ENCODE peak calls at places on chromosomes 2 and 18, in six cellular contexts. I is GM12891, G is K562, R is SK-N-SH, T is H1, J is GM12878. U is an unnamed sample.

GRCh38 chr2:223501604-223502003 is 100.6 kb downstream of the SCG2 start:
- DNase-seq in I (no peak), J (no peak), G (no peak), R (no peak), T (no peak), U (no peak)

GRCh38 chr18:8253943-8254342 is 355.3 kb upstream of the RAB12 start:
- DNase-seq in G (no peak), J (no peak), R (peak; percentile 74), T (no peak), I (no peak), U (no peak)

GRCh38 chr2:235303499-235304291 is 190.1 kb upstream of the AGAP1 start:
- DNase-seq in T (peak; percentile 61), I (no peak), J (no peak), G (no peak), R (no peak), U (no peak)

GRCh38 chr18:73528066-73528465 is 619.6 kb downstream of the FBXO15 start:
- DNase-seq in R (no peak), T (no peak), G (no peak), I (no peak), J (no peak), U (no peak)

GRCh38 chr2:3423492-3424170 is 44.1 kb downstream of the TRAPPC12 start:
- DNase-seq in T (peak; percentile 98), J (peak; percentile 8), R (peak; percentile 88), I (peak; percentile 45), G (peak; percentile 74), U (peak; percentile 43)

GRCh38 chr2:227082286-227082685 is 81.7 kb downstream of the COL4A4 start:
- DNase-seq in J (no peak), G (no peak), T (no peak), R (no peak), I (no peak), U (no peak)

GRCh38 chr18:62048279-62048678 is 138.6 kb downstream of the PIGN start:
- DNase-seq in J (no peak), T (no peak), G (no peak), R (no peak), I (no peak), U (no peak)

GRCh38 chr18:51165296-51165695 is 32.2 kb downstream of the MEX3C start:
- DNase-seq in T (no peak), I (no peak), G (no peak), R (no peak), J (no peak), U (no peak)

GRCh38 chr2:219087848-219088247 is 27.1 kb upstream of the IHH start:
- DNase-seq in G (no peak), I (no peak), J (no peak), R (no peak), T (no peak), U (no peak)

GRCh38 chr18:33596178-33596854 is 18.3 kb downstream of the ASXL3 start:
- DNase-seq in J (no peak), G (no peak), R (no peak), I (no peak), T (no peak), U (no peak)

GRCh38 chr2:133130548-133131246 is 437.6 kb downstream of the NCKAP5 start:
- DNase-seq in G (no peak), J (no peak), I (no peak), R (no peak), T (no peak), U (no peak)
- TF ChIP-seq TAF1 in G (no peak), J (no peak), I (no peak), R (no peak), T (no peak), U (no peak)

DNA sequence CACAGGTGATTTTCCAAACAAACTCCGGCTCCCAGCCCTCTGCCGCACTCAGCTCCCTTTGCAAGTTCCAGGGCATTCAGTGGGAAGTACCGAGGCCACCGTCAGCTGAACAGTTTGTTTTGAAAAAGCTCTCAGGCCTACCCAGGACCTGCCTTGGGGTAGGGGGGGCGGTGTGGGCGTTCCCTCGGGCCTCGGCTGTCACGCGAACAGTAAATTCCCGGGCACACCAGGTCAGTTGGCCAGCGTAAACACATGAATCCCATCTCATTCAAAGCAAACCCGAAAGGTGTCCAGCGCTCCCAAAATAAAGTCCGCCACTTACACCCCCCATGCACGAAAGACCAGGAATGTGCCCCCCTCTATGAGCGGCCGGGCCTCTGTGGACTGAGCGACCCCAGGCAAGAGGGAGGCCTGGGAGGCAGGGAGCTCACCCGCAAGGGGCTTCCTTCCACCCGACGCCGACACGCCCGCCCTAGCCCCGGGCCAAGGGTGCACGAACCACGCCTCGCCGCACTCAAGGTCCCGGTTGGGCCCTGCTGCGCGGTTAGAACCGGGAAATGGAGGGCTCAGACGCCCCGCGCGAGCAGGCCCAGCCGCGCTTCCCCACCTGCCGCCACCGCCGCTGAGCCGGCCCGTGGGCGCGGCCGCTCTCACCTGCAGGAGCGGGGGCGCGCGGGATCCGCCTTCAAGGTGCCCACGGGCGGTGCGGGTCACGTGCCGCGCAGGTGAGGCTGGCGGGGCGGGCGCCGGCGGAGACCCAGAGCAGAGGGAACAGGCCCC is at the start of gene WDSUB1:
- DNase-seq in T (peak; percentile 68), J (no peak), R (peak; percentile 64), G (peak; percentile 55), I (peak; percentile 15), U (peak; percentile 15)
- TF ChIP-seq POLR2AphosphoS5 in T (no peak), J (no peak), R (no peak), G (no peak), I (no peak), U (no peak)

GRCh38 chr2:579351-579886 is 97.8 kb downstream of the TMEM18 start:
- DNase-seq in I (no peak), J (no peak), R (no peak), T (no peak), G (no peak), U (no peak)
- TF ChIP-seq TAF1 in I (no peak), J (no peak), R (no peak), T (no peak), G (no peak), U (no peak)

GRCh38 chr2:128623776-128624424 is 305.2 kb upstream of the HS6ST1 start:
- DNase-seq in T (no peak), R (no peak), J (peak; percentile 34), G (no peak), I (peak; percentile 45), U (peak; percentile 48)
- TF ChIP-seq POLR2AphosphoS5 in T (no peak), R (no peak), J (no peak), G (no peak), I (no peak), U (no peak)

DNA sequence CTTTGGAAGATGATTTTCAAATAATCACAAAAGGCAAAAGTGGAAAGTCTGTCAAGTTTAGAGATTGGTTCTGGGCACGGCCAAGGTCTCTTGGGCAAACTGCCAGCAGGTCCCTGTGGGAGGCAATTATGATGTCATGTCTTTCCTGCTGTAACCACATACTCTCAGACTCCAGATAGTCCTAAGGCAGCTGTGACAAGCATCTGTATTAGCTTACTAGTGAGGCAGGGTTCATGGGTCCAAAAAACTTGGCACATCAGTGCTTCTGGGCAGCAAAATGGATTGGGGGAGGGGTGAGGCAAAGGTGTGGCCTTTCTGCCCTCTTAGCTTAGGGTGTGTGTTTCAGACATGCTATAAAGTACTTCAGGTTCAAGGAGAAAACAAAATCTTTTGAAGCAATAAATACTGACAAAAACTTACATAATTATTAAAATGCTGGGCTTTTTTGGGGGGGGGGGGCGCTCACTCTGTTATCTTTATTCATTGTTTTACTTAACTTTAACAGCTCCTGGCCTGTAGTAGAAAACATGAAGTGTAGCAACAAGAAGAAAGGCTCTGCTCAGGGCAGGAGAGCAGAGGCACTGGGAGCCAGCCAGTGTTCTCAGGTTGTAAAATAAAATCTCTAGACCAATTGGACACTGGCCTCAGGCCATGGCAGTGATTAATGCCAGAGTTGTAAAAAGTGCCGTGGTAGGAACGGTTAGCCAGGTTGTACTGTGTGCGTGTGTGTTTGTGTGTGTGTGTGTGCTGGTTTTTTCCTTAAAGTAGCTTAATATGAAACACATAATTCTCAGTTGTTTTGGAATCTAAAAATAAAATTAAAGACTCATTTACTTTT is 14.3 kb upstream of the TANC1 start:
- DNase-seq in T (no peak), I (no peak), R (peak; percentile 70), J (no peak), G (no peak), U (no peak)
- TF ChIP-seq TAF1 in T (no peak), I (no peak), R (no peak), J (no peak), G (no peak), U (no peak)

U was measured in GM12892.